ENCODE peak calls at places on chromosome 7, in ten cellular contexts. Y is CD8-positive, alpha-beta memory T cell; M is CD8-positive, alpha-beta T cell; J is amniotic epithelial cell; Q is adrenal gland; V is substantia nigra; A is NCI-H345; O is Calu3; N is KBM-7; D is WTC11. X is an unnamed sample.
A peak's percentile ranks its signal among the peaks of the same experiment; 100 is the strongest.

GRCh38 chr7:45917658-45918057 is 3.4 kb downstream of the IGFBP3 start:
- DNase-seq in M (peak; percentile 58), N (peak; percentile 70), Y (peak; percentile 78), A (peak; percentile 54), V (peak; percentile 39), D (peak; percentile 88), Q (peak; percentile 59), O (peak; percentile 97), J (peak; percentile 46), X (peak; percentile 61)

GRCh38 chr7:29552392-29552791 is 11.2 kb upstream of the PRR15 start:
- DNase-seq in D (no peak), V (no peak), M (no peak), Y (no peak), J (no peak), N (no peak), O (no peak), A (no peak), Q (no peak), X (no peak)

GRCh38 chr7:116310131-116310530 is 99.8 kb downstream of the TES start:
- DNase-seq in N (no peak), V (no peak), M (no peak), O (no peak), Q (no peak), Y (no peak), D (no peak), J (no peak), A (no peak), X (no peak)

GRCh38 chr7:149856-150636 is 42.3 kb upstream of the FAM20C start:
- DNase-seq in Y (no peak), O (no peak), N (no peak), D (peak; percentile 44), M (peak; percentile 25), Q (peak; percentile 56), J (no peak), A (no peak), V (peak; percentile 50), X (no peak)

GRCh38 chr7:112201839-112202238 is 4.4 kb downstream of the DOCK4 start:
- DNase-seq in V (no peak), Q (no peak), D (no peak), O (no peak), Y (no peak), N (no peak), M (no peak), J (no peak), A (no peak), X (no peak)

GRCh38 chr7:130356760-130357611 is 12.4 kb downstream of the CPA5 start:
- DNase-seq in Q (peak; percentile 83), J (peak; percentile 92), N (peak; percentile 22), D (no peak), O (peak; percentile 76), A (peak; percentile 45), M (no peak), Y (no peak), V (peak; percentile 39), X (no peak)

GRCh38 chr7:40221836-40222235 is 87.0 kb downstream of the SUGCT start:
- DNase-seq in N (no peak), A (no peak), Q (no peak), O (no peak), D (no peak), J (peak; percentile 99), Y (no peak), V (no peak), M (no peak), X (no peak)

GRCh38 chr7:22858640-22859561 is 36.3 kb upstream of the TOMM7 start:
- DNase-seq in Q (no peak), J (peak; percentile 99), A (no peak), N (no peak), D (no peak), M (no peak), O (no peak), Y (no peak), V (no peak), X (no peak)

GRCh38 chr7:111137296-111138195 is 46.6 kb downstream of the LRRN3 start:
- DNase-seq in Y (no peak), O (no peak), Q (no peak), A (no peak), M (peak; percentile 19), V (no peak), N (no peak), J (no peak), D (no peak), X (peak; percentile 36)

GRCh38 chr7:23196306-23196705 is 14.5 kb downstream of the NUP42 start:
- DNase-seq in J (peak; percentile 20), V (no peak), D (no peak), Q (no peak), M (no peak), O (no peak), N (no peak), Y (no peak), A (no peak), X (no peak)

GRCh38 chr7:130309986-130310385 is 17.0 kb downstream of the CPA4 start:
- DNase-seq in V (no peak), A (no peak), Q (no peak), N (no peak), D (no peak), M (no peak), O (no peak), Y (no peak), J (no peak), X (no peak)

GRCh38 chr7:150811-151221 is 41.6 kb upstream of the FAM20C start:
- DNase-seq in O (no peak), J (peak; percentile 36), V (no peak), N (no peak), D (peak; percentile 9), Y (no peak), A (no peak), Q (peak; percentile 84), M (no peak), X (no peak)

GRCh38 chr7:30365626-30366025 is 81.2 kb downstream of the ZNRF2 start:
- DNase-seq in A (no peak), V (no peak), Y (no peak), Q (no peak), N (no peak), J (no peak), M (no peak), O (no peak), D (no peak), X (no peak)

GRCh38 chr7:142908921-142909870 is 23.7 kb upstream of the TRPV6 start:
- DNase-seq in M (no peak), O (peak; percentile 34), D (no peak), A (no peak), J (peak; percentile 31), Q (peak; percentile 20), N (peak; percentile 48), Y (no peak), V (peak; percentile 6), X (no peak)

GRCh38 chr7:134045716-134046115 is 81.4 kb upstream of the LRGUK start:
- DNase-seq in D (no peak), M (no peak), V (no peak), A (no peak), Q (no peak), N (no peak), J (no peak), Y (no peak), O (no peak), X (no peak)

GRCh38 chr7:41817386-41817785 is 114.5 kb upstream of the INHBA start:
- DNase-seq in N (peak; percentile 26), M (peak; percentile 29), O (no peak), A (no peak), V (no peak), Y (no peak), D (no peak), Q (no peak), J (peak; percentile 75), X (no peak)

GRCh38 chr7:44103941-44104879 is at the start of gene AEBP1:
- DNase-seq in A (no peak), V (no peak), J (peak; percentile 23), O (no peak), Y (no peak), D (peak; percentile 50), M (peak; percentile 29), N (no peak), Q (no peak), X (no peak)

GRCh38 chr7:43906327-43907010 is at the start of gene URGCP:
- DNase-seq in D (peak; percentile 64), A (peak; percentile 65), M (peak; percentile 51), Q (peak; percentile 28), N (peak; percentile 21), V (peak; percentile 29), O (peak; percentile 73), Y (peak; percentile 68), J (peak; percentile 23), X (peak; percentile 44)

GRCh38 chr7:22420973-22421635 is 64.2 kb upstream of the RAPGEF5 start:
- DNase-seq in Y (no peak), D (no peak), J (no peak), N (no peak), M (no peak), A (peak; percentile 60), O (peak; percentile 50), Q (no peak), V (no peak), X (no peak)

GRCh38 chr7:38070718-38071117 is 107.3 kb upstream of the STARD3NL start:
- DNase-seq in O (peak; percentile 29), Q (peak; percentile 31), J (no peak), M (no peak), A (no peak), N (peak; percentile 43), D (peak; percentile 25), V (no peak), Y (no peak), X (no peak)

GRCh38 chr7:127897704-127898454 is 133.4 kb downstream of the LRRC4 start:
- DNase-seq in Y (no peak), A (no peak), N (no peak), O (no peak), J (no peak), M (no peak), D (no peak), Q (no peak), V (no peak), X (no peak)

GRCh38 chr7:65509368-65510186 is 135.9 kb downstream of the ZNF92 start:
- DNase-seq in A (no peak), Q (no peak), V (no peak), N (peak; percentile 38), J (no peak), O (no peak), D (peak; percentile 13), M (no peak), Y (peak; percentile 51), X (no peak)

GRCh38 chr7:70830060-70830395 is 301.9 kb upstream of the GALNT17 start:
- DNase-seq in A (no peak), V (no peak), Q (no peak), O (no peak), D (no peak), M (no peak), N (no peak), J (no peak), Y (no peak), X (no peak)

GRCh38 chr7:40551685-40552576 is 417.1 kb downstream of the SUGCT start:
- DNase-seq in M (no peak), Y (no peak), Q (peak; percentile 34), O (no peak), V (no peak), D (no peak), A (no peak), J (peak; percentile 96), N (peak; percentile 95), X (no peak)

GRCh38 chr7:143003393-143004051 is 23.4 kb downstream of the OR9A2 start:
- DNase-seq in J (peak; percentile 36), N (peak; percentile 85), M (peak; percentile 44), O (peak; percentile 15), D (no peak), A (peak; percentile 58), Y (peak; percentile 61), V (no peak), Q (no peak), X (peak; percentile 55)

GRCh38 chr7:144784943-144785342 is 50.9 kb downstream of the TPK1 start:
- DNase-seq in V (no peak), N (no peak), Y (no peak), J (no peak), D (no peak), Q (no peak), O (no peak), M (no peak), A (no peak), X (no peak)

GRCh38 chr7:148398844-148399365 is 191.7 kb upstream of the C7orf33 start:
- DNase-seq in J (no peak), M (no peak), V (no peak), Q (no peak), O (no peak), N (no peak), Y (no peak), A (no peak), D (no peak), X (no peak)

GRCh38 chr7:115009139-115009538 is 87.2 kb downstream of the MDFIC start:
- DNase-seq in J (peak; percentile 20), O (no peak), N (peak; percentile 43), M (no peak), D (no peak), Y (no peak), A (no peak), Q (no peak), V (no peak), X (no peak)